ENCODE peak calls at places on chromosomes 7 and 10, in four cellular contexts. D, P, H and C are unnamed samples.
A peak's percentile ranks its signal among the peaks of the same experiment; 100 is the strongest.

GRCh38 chr7:93092757-93093370 is 24.9 kb downstream of the SAMD9 start:
- DNase-seq in D (no peak), P (peak; percentile 74), H (peak; percentile 12), C (peak; percentile 30)

GRCh38 chr7:96127746-96128145 is 194.2 kb downstream of the SLC25A13 start:
- DNase-seq in D (no peak), P (no peak), H (no peak), C (no peak)

GRCh38 chr7:79227035-79227434 is 226.4 kb downstream of the MAGI2 start:
- DNase-seq in D (no peak), P (no peak), H (no peak), C (no peak)

GRCh38 chr10:32141018-32141807 is 85.0 kb upstream of the KIF5B start:
- DNase-seq in D (no peak), P (no peak), H (no peak), C (no peak)

GRCh38 chr7:76372984-76373833 is 14.4 kb upstream of the YWHAG start:
- DNase-seq in D (no peak), P (no peak), H (no peak), C (no peak)

GRCh38 chr10:38979535-38979934 is 885.4 kb downstream of the ZNF37A start:
- DNase-seq in D (no peak), P (no peak), H (no peak), C (no peak)

GRCh38 chr7:66668112-66668511 is 39.4 kb downstream of the KCTD7 start:
- DNase-seq in D (no peak), P (no peak), H (no peak), C (no peak)

GRCh38 chr7:14837216-14837615 is 65.3 kb downstream of the DGKB start:
- DNase-seq in D (no peak), P (no peak), H (no peak), C (no peak)

GRCh38 chr10:3926675-3927525 is 141.9 kb upstream of the KLF6 start:
- DNase-seq in D (no peak), P (no peak), H (no peak), C (no peak)

GRCh38 chr7:8217200-8218068 is 44.5 kb downstream of the ICA1 start:
- DNase-seq in D (no peak), P (peak; percentile 89), H (peak; percentile 36), C (peak; percentile 85)

GRCh38 chr7:70710011-70710480 is 421.9 kb upstream of the GALNT17 start:
- DNase-seq in D (no peak), P (no peak), H (no peak), C (no peak)

GRCh38 chr7:92968502-92968901 is 132.1 kb upstream of the CDK6 start:
- DNase-seq in D (no peak), P (no peak), H (no peak), C (no peak)

GRCh38 chr7:91319326-91319725 is 55.1 kb downstream of the FZD1 start:
- DNase-seq in D (no peak), P (no peak), H (no peak), C (no peak)

GRCh38 chr7:81111358-81111757 is 192.5 kb upstream of the SEMA3C start:
- DNase-seq in D (no peak), P (no peak), H (no peak), C (no peak)

GRCh38 chr10:19658622-19659233 is 157.5 kb upstream of the PLXDC2 start:
- DNase-seq in D (no peak), P (no peak), H (no peak), C (no peak)

GRCh38 chr7:80611779-80612178 is 26.7 kb upstream of the CD36 start:
- DNase-seq in D (no peak), P (no peak), H (no peak), C (no peak)

GRCh38 chr10:30784896-30785605 is 155.5 kb upstream of the LYZL2 start:
- DNase-seq in D (no peak), P (no peak), H (peak; percentile 70), C (no peak)

GRCh38 chr10:92757066-92757716 is 67.4 kb downstream of the HHEX start:
- DNase-seq in D (no peak), P (peak; percentile 92), H (peak; percentile 42), C (peak; percentile 95)

GRCh38 chr7:10237306-10237705 is 736.4 kb upstream of the PHF14 start:
- DNase-seq in D (no peak), P (no peak), H (no peak), C (no peak)

GRCh38 chr7:27652518-27652917 is 10.2 kb downstream of the HIBADH start:
- DNase-seq in D (no peak), P (no peak), H (no peak), C (no peak)

GRCh38 chr7:92584953-92585352 is 5.2 kb downstream of the FAM133B start:
- DNase-seq in D (no peak), P (no peak), H (no peak), C (no peak)

GRCh38 chr7:66443946-66444345 is 184.7 kb upstream of the KCTD7 start:
- DNase-seq in D (no peak), P (no peak), H (no peak), C (no peak)

GRCh38 chr7:102286237-102287081 is at the start of gene SH2B2:
- DNase-seq in D (no peak), P (peak; percentile 86), H (peak; percentile 67), C (peak; percentile 77)

GRCh38 chr10:122856902-122857301 is 11.2 kb upstream of the CUZD1 start:
- DNase-seq in D (no peak), P (no peak), H (no peak), C (no peak)

GRCh38 chr7:47361746-47362215 is 220.1 kb downstream of the TNS3 start:
- DNase-seq in D (no peak), P (no peak), H (no peak), C (no peak)

GRCh38 chr7:18064242-18064838 is 36.7 kb upstream of the PRPS1L1 start:
- DNase-seq in D (no peak), P (peak; percentile 71), H (peak; percentile 69), C (peak; percentile 6)